ENCODE peak calls at places on chromosomes 6 and 20, in four cellular contexts. Y is adrenal gland, V is heart right ventricle, D is heart left ventricle. K is an unnamed sample.
A peak's percentile ranks its signal among the peaks of the same experiment; 100 is the strongest.

GRCh38 chr6:152635949-152636674 is 1.1 kb downstream of the SYNE1 start:
- DNase-seq in Y (peak; percentile 38), V (peak; percentile 56), D (peak; percentile 52), K (no peak)

GRCh38 chr6:123745877-123746276 is 57.8 kb upstream of the NKAIN2 start:
- DNase-seq in Y (peak; percentile 1), V (no peak), D (no peak), K (no peak)

GRCh38 chr6:125787791-125788190 is 3.0 kb upstream of the NCOA7 start:
- DNase-seq in Y (peak; percentile 37), V (no peak), D (no peak), K (peak; percentile 37)

GRCh38 chr20:33660035-33660684 is 2.0 kb upstream of the C20orf144 start:
- DNase-seq in Y (no peak), V (no peak), D (no peak), K (no peak)

GRCh38 chr6:8914700-8915099 is 479.4 kb upstream of the SLC35B3 start:
- DNase-seq in Y (no peak), V (no peak), D (no peak), K (no peak)

GRCh38 chr6:151440930-151441329 is 11.0 kb downstream of the RMND1 start:
- DNase-seq in Y (no peak), V (no peak), D (no peak), K (no peak)

GRCh38 chr20:54320148-54320607 is 112.3 kb downstream of the PFDN4 start:
- DNase-seq in Y (no peak), V (no peak), D (no peak), K (no peak)

GRCh38 chr20:11155156-11155805 is 481.5 kb upstream of the JAG1 start:
- DNase-seq in Y (no peak), V (no peak), D (no peak), K (no peak)

GRCh38 chr6:17475845-17476244 is 82.5 kb downstream of the CAP2 start:
- DNase-seq in Y (no peak), V (no peak), D (no peak), K (no peak)

GRCh38 chr20:3080939-3081388 is 3.6 kb downstream of the AVP start:
- DNase-seq in Y (peak; percentile 96), V (peak; percentile 57), D (peak; percentile 89), K (no peak)

GRCh38 chr20:37901667-37902503 is 1.0 kb upstream of the VSTM2L start:
- DNase-seq in Y (peak; percentile 45), V (no peak), D (no peak), K (peak; percentile 53)

GRCh38 chr6:32439708-32440214 is at the start of gene HLA-DRA:
- DNase-seq in Y (peak; percentile 50), V (peak; percentile 69), D (no peak), K (no peak)

GRCh38 chr6:20716865-20717264 is 182.6 kb downstream of the CDKAL1 start:
- DNase-seq in Y (no peak), V (no peak), D (no peak), K (no peak)

GRCh38 chr6:109048176-109048575 is 46.5 kb downstream of the SESN1 start:
- DNase-seq in Y (no peak), V (no peak), D (no peak), K (no peak)

GRCh38 chr6:157867155-157867559 is 44.1 kb downstream of the SNX9 start:
- DNase-seq in Y (no peak), V (no peak), D (no peak), K (no peak)

GRCh38 chr20:61494763-61495595 is 242.9 kb downstream of the CDH4 start:
- DNase-seq in Y (no peak), V (no peak), D (no peak), K (no peak)

GRCh38 chr20:49913399-49914047 is 1.8 kb downstream of the SPATA2 start:
- DNase-seq in Y (no peak), V (no peak), D (no peak), K (no peak)
- H3K27ac ChIP-seq in Y (no peak overlapping the region), V (no peak overlapping the region), D (no peak overlapping the region), K (no peak overlapping the region)

GRCh38 chr20:43752561-43753301 is 25.9 kb upstream of the GTSF1L start:
- DNase-seq in Y (peak; percentile 35), V (no peak), D (no peak), K (peak; percentile 39)

GRCh38 chr20:43751167-43752050 is 24.6 kb upstream of the GTSF1L start:
- DNase-seq in Y (no peak), V (no peak), D (no peak), K (no peak)

GRCh38 chr20:43749734-43750294 is 23.0 kb upstream of the GTSF1L start:
- DNase-seq in Y (peak; percentile 83), V (peak; percentile 65), D (peak; percentile 74), K (peak; percentile 88)

GRCh38 chr20:43752051-43752360 is 25.2 kb upstream of the GTSF1L start:
- DNase-seq in Y (no peak), V (no peak), D (no peak), K (no peak)

GRCh38 chr20:43750774-43751166 is 24.0 kb upstream of the GTSF1L start:
- DNase-seq in Y (no peak), V (no peak), D (no peak), K (no peak)
- H3K4me1 ChIP-seq in Y (no peaks in the 10 kb centered on the region), V (no peaks in the 10 kb centered on the region), D (no peaks in the 10 kb centered on the region), K (peaks cover 4% of the 10 kb centered on the region)

GRCh38 chr20:32581839-32582658 is 3.1 kb downstream of the NOL4L start:
- DNase-seq in Y (no peak), V (no peak), D (no peak), K (no peak)

GRCh38 chr20:32585011-32585518 is at the start of gene NOL4L:
- DNase-seq in Y (peak; percentile 25), V (no peak), D (peak; percentile 47), K (peak; percentile 39)

GRCh38 chr20:32585519-32586127 is 490 bp upstream of the NOL4L start:
- DNase-seq in Y (no peak), V (no peak), D (no peak), K (no peak)

GRCh38 chr20:32582659-32583580 is 2.2 kb downstream of the NOL4L start:
- DNase-seq in Y (no peak), V (peak; percentile 11), D (peak; percentile 53), K (no peak)

DNA sequence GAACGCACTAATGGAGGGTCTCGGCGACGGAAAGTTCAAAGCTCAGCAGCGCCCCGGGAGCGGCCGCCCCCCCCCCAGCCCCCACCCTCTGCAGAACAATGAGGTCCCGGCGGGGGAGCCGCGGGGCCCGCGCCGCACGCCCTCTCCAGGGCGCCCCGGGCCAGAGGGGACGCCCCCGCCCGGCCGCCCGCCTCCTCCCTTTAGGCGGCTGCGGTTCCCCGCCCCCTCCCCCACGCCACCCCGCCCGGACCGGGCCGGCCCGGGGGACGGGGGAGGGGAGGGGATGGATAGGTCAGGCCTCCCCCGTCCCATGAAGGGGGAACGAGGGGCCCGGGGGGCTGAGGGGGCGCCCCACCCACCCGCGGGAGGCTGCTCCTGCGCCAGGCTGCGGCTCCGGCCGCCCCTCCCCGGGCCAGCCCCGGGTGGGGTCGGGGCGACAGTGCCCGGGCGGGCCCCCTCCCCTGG is 1.5 kb downstream of the NOL4L start:
- DNase-seq in Y (no peak), V (no peak), D (no peak), K (no peak)
- H3K27ac ChIP-seq in Y (peak overlapping the region; percentile 62), V (no peak overlapping the region), D (peak overlapping the region; percentile 28), K (peak overlapping the region; percentile 78)

DNA sequence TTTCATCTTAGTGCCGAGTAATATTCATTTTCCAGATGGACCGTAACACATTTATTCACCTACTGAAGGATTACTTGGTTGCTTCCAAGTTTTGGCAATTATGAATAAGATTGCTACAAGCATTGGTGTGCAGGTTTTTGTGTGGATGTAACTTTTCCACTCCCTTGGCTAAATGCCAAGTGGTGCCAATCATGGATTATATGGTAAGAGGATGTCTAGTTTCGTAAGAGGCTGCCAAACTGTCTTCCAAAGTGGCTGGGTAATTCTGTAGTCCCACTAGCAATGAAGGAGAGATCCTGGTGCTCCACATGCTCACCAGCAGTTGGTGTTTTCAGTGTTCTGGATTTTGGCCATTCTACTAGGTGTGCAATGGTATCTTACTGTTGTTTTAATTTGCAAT is 117.1 kb downstream of the IRF4 start:
- DNase-seq in Y (no peak), V (no peak), D (no peak), K (no peak)
- H3K4me1 ChIP-seq in Y (no peaks in the 10 kb centered on the region), V (no peaks in the 10 kb centered on the region), D (no peaks in the 10 kb centered on the region), K (no peaks in the 10 kb centered on the region)

GRCh38 chr6:105606871-105607421 is 204.1 kb upstream of the PREP start:
- DNase-seq in Y (no peak), V (no peak), D (no peak), K (no peak)

GRCh38 chr6:105609375-105609991 is 206.6 kb upstream of the PREP start:
- DNase-seq in Y (peak; percentile 24), V (peak; percentile 37), D (peak; percentile 43), K (no peak)

GRCh38 chr6:105608393-105608705 is 205.5 kb upstream of the PREP start:
- DNase-seq in Y (no peak), V (no peak), D (no peak), K (no peak)

GRCh38 chr6:105607624-105608392 is 204.9 kb upstream of the PREP start:
- DNase-seq in Y (no peak), V (no peak), D (no peak), K (no peak)

DNA sequence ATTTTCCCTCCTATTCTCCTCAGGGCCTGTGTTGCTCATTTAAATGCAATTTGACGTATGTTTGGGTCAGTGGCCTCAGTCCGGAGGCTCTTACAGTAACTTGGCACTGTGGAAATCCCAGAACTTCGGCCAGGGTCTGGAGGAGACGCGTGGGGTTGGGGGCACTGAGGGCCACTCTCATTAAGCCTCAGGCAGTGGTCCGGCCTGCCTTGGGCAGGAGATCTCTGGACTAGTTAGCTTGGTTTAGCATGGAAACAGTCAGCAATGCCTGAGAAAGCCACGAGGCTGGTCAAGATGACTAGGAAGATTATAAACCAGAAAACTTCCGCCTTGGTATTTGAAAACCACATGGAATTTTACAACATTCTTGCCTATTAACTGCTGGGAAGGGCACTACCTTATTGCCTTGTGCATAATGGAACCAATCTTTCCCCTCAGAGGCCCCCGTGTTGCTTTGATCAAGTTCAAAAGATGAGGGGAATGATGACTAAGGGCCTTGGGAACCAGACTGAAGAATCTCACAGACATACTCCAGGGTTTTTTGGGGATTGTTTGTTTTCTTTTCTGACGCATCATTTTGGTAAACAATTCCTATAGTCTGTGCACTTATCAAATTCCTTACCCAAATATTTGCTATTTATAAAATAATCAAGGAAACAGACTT is 206.0 kb upstream of the PREP start:
- DNase-seq in Y (no peak), V (no peak), D (no peak), K (no peak)
- H3K27ac ChIP-seq in Y (peak overlapping the region; percentile 17), V (no peak overlapping the region), D (peak overlapping the region; percentile 0), K (peak overlapping the region; percentile 26)

K was measured in stomach.